ENCODE peak calls at places on chromosomes 6 and 20, in six cellular contexts. D is choroid plexus epithelial cell, O is GM06990, V is skeletal muscle cell, K is astrocyte of the spinal cord, I is heart left ventricle. H is an unnamed sample.

GRCh38 chr20:37524859-37525708 is 2.6 kb downstream of the BLCAP start:
- DNase-seq in D (no peak), I (no peak), O (no peak), K (no peak), V (no peak), H (no peak)

GRCh38 chr6:109261815-109262214 is 120.5 kb downstream of the CD164 start:
- DNase-seq in V (no peak), K (no peak), I (no peak), D (no peak), O (no peak), H (no peak)

GRCh38 chr6:44898296-44898930 is 429.7 kb upstream of the RUNX2 start:
- DNase-seq in D (peak), O (no peak), I (no peak), V (peak), K (peak), H (no peak)

GRCh38 chr20:33224399-33224798 is 7.2 kb downstream of the BPIFA3 start:
- DNase-seq in V (no peak), I (no peak), K (no peak), O (no peak), D (no peak), H (no peak)

GRCh38 chr6:1313755-1314503 is 2.0 kb downstream of the FOXQ1 start:
- DNase-seq in I (no peak), K (no peak), V (no peak), D (no peak), O (no peak), H (no peak)

GRCh38 chr6:109743739-109744138 is 52.6 kb downstream of the FIG4 start:
- DNase-seq in O (no peak), I (no peak), V (peak), D (peak), K (peak), H (no peak)

GRCh38 chr20:50172347-50173013 is 18.1 kb upstream of the CEBPB start:
- DNase-seq in O (no peak), K (peak), I (peak), D (peak), V (no peak), H (peak)

GRCh38 chr20:38809942-38810341 is 4.4 kb downstream of the PPP1R16B start:
- DNase-seq in V (no peak), K (no peak), D (no peak), O (peak), I (no peak), H (no peak)

GRCh38 chr6:47174502-47175023 is 132.4 kb upstream of the ADGRF1 start:
- DNase-seq in D (no peak), O (no peak), K (no peak), I (no peak), V (no peak), H (no peak)

GRCh38 chr6:25297823-25298507 is 18.8 kb downstream of the CARMIL1 start:
- DNase-seq in O (no peak), K (no peak), V (no peak), D (no peak), I (no peak), H (no peak)

GRCh38 chr6:25295651-25296050 is 16.5 kb downstream of the CARMIL1 start:
- DNase-seq in V (no peak), I (no peak), K (no peak), D (no peak), O (no peak), H (no peak)

GRCh38 chr6:25296980-25297379 is 17.8 kb downstream of the CARMIL1 start:
- DNase-seq in V (no peak), O (no peak), K (no peak), I (no peak), D (no peak), H (peak)

GRCh38 chr6:25298508-25298834 is 19.3 kb downstream of the CARMIL1 start:
- DNase-seq in D (no peak), O (no peak), K (no peak), V (no peak), I (no peak), H (no peak)

DNA sequence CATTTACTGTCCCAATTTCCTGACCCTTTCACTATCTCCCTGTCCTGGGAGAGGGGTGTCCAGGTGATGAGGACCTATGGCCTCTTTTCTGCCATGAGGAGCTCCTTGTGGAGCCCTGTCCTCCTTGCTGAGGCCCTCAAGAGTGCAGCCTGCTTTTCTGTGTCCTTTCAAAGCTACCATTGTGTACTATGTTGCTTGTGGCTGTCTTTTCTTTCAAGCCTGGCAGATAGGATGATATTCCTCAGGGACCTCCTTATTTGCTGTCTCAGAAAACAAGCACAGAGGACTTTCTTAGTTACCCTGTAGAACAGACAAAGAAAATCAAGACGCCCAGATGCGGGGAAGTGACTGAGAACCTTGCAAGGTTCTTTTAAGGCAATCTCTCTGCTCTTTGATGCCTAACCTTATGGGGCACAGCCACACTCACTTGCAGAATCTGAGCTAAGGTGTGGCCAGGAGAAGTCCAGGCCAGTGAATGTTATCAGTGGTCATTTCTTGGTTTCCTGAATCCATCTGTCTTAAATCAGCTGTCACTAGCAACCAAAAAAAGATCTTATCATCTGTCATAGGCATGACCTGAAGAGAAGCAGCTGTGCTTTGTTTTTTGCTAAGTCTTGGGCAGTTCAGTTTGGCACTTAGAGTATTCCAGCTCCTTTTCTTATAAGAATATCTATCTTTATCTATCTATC is 17.2 kb downstream of the CARMIL1 start:
- DNase-seq in V (no peak), O (no peak), I (no peak), K (no peak), D (no peak), H (no peak)
- H3K4me3 ChIP-seq in V (no peak), O (no peak), I (no peak), K (no peak), D (no peak), H (no peak)

GRCh38 chr6:34138924-34139323 is 7.0 kb downstream of the GRM4 start:
- DNase-seq in I (no peak), O (no peak), D (no peak), K (no peak), V (no peak), H (no peak)
- H3K4me3 ChIP-seq in I (no peak), O (no peak), D (no peak), K (no peak), V (no peak), H (no peak)

GRCh38 chr6:32222333-32223230 is 1.3 kb downstream of the NOTCH4 start:
- DNase-seq in K (no peak), I (no peak), V (no peak), D (no peak), O (no peak), H (peak)
- H3K4me3 ChIP-seq in K (no peak), I (peak), V (no peak), D (no peak), O (no peak), H (no peak)

GRCh38 chr6:29941006-29941405 is 1.3 kb upstream of the HLA-A start:
- DNase-seq in O (no peak), D (no peak), I (no peak), K (no peak), V (no peak), H (peak)
- H3K4me3 ChIP-seq in O (no peak), D (no peak), I (peak), K (no peak), V (no peak), H (no peak)

DNA sequence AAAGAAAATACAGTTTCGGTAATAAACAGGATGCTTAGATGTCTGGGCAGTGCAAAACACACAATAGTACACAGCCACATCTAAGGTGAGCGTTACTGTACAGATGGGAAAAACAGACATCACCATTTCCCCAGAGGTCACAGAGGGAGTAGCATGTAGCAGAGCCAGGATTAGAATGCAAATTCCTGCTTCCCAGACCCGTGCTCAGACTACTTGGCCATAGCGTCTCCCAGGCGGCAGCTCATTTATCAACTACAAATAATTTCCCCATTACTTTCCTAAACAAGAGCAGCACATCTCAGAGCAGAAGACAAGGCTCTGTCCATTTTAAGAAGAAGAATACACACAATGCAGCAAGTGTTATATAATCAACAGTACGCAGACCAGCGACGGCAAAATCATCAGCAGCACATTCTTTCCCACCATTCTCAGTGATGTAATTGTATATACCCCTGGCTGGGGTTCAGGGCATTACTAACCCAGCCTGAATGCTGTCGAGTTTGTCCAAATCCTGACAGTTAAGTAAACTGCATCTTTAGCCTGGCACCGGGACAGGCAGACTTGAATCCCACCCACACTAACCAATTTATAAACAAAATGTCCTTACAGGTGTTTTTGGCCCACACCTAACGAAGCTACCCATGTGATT is 61.9 kb downstream of the CNKSR3 start:
- DNase-seq in D (peak), O (no peak), K (peak), V (peak), I (no peak), H (no peak)
- H3K4me3 ChIP-seq in D (no peak), O (no peak), K (no peak), V (no peak), I (peak), H (peak)

DNA sequence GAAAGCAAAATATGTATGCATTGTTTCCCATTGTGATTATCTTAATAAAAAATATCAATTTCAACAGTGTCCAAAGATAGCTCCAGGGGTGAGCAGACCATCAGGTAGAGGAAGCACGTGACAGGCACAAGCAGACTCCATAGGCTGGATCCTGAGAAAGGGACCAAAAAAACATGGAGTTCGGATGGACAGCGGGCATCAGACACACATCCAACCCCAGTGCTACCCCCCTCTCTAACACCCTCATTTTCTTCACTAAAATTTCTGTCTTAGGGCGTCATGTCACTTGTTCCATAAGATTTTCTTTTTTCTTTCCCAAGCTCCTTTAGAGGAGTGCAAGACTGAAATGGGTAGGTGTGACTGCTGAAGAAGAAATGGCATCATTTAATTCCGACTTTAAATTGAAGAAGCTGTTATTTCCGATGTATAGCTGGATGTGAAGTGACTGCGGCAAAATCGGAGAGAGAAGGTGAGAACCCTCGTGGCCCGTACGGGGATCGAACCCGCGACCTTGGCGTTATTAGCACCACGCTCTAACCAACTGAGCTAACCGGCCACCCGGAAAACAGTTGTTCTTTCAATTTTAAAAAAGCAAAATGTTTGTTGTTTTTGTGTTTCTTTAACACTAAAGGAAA is 10.3 kb upstream of the PRSS16 start:
- DNase-seq in V (no peak), I (no peak), D (peak), K (peak), O (peak), H (no peak)
- H3K4me3 ChIP-seq in V (peak), I (no peak), D (no peak), K (peak), O (peak), H (no peak)

GRCh38 chr20:57290178-57290484 is 23.7 kb upstream of the BMP7 start:
- DNase-seq in I (no peak), D (no peak), O (no peak), V (no peak), K (no peak), H (no peak)
- H3K4me3 ChIP-seq in I (no peak), D (no peak), O (no peak), V (no peak), K (no peak), H (no peak)

GRCh38 chr6:131832363-131832762 is 24.5 kb downstream of the ENPP1 start:
- DNase-seq in D (no peak), O (no peak), I (no peak), V (no peak), K (no peak), H (no peak)
- H3K4me3 ChIP-seq in D (no peak), O (no peak), I (no peak), V (no peak), K (no peak), H (no peak)